ENCODE peak calls at places on chromosomes 4 and X, in seven cellular contexts. K is tibial artery, Y is psoas muscle, S is colonic mucosa, W is fibroblast of lung, P is PC-3, U is cardiac muscle cell. Z is an unnamed sample. For H3K4me1, the result is how much of the 10 kb centered on the place peaks cover.

GRCh38 chr4:105196523-105197145 is 50.0 kb downstream of the TET2 start:
- DNase-seq in U (peak), S (no peak), W (peak), K (no peak), Y (no peak), P (peak), Z (no peak)

GRCh38 chrX:56618250-56618649 is 54.8 kb downstream of the UBQLN2 start:
- DNase-seq in W (no peak), K (no peak), P (no peak), U (no peak), S (no peak), Y (no peak), Z (no peak)

GRCh38 chr4:114226968-114227760 is 247.7 kb upstream of the ARSJ start:
- DNase-seq in Y (no peak), K (no peak), U (no peak), W (peak), S (no peak), P (no peak), Z (no peak)

GRCh38 chr4:23169598-23170311 is 477.0 kb downstream of the GBA3 start:
- DNase-seq in W (no peak), U (no peak), S (no peak), K (no peak), P (no peak), Y (no peak), Z (no peak)

GRCh38 chr4:176896211-176896610 is 103.5 kb upstream of the VEGFC start:
- DNase-seq in P (peak), K (no peak), U (no peak), Y (no peak), W (no peak), S (no peak), Z (no peak)

GRCh38 chrX:115029869-115030564 is 12.6 kb upstream of the IL13RA2 start:
- DNase-seq in U (no peak), S (no peak), P (no peak), K (no peak), W (peak), Y (no peak), Z (no peak)

GRCh38 chrX:129755779-129756650 is 17.2 kb downstream of the XPNPEP2 start:
- DNase-seq in Y (no peak), P (no peak), K (no peak), W (no peak), U (no peak), S (no peak), Z (no peak)

GRCh38 chrX:15087747-15088146 is 182.1 kb downstream of the ASB9 start:
- DNase-seq in U (no peak), W (no peak), Y (no peak), K (no peak), S (no peak), P (no peak), Z (no peak)

GRCh38 chrX:29661290-29661689 is 554.1 kb upstream of the MAGEB2 start:
- DNase-seq in K (no peak), Y (no peak), S (no peak), W (peak), P (peak), U (no peak), Z (no peak)

GRCh38 chrX:110665636-110666035 is 130.0 kb downstream of the CHRDL1 start:
- DNase-seq in W (peak), S (peak), K (peak), Y (peak), P (peak), U (peak), Z (no peak)

GRCh38 chr4:183356173-183356825 is 34.1 kb upstream of the CLDN24 start:
- DNase-seq in P (no peak), W (no peak), S (no peak), U (no peak), K (no peak), Y (no peak), Z (no peak)

GRCh38 chrX:65697915-65698796 is 30.7 kb downstream of the MSN start:
- DNase-seq in W (peak), S (peak), Y (peak), U (no peak), P (no peak), K (peak), Z (no peak)

GRCh38 chr4:91092398-91092955 is 965.3 kb downstream of the CCSER1 start:
- DNase-seq in K (no peak), S (no peak), U (no peak), Y (no peak), W (no peak), P (peak), Z (no peak)

GRCh38 chr4:183503497-183504063 is 1.3 kb upstream of the ING2 start:
- DNase-seq in P (peak), Y (no peak), K (no peak), S (no peak), W (no peak), U (no peak), Z (no peak)

GRCh38 chr4:102616661-102617060 is 115.5 kb downstream of the NFKB1 start:
- DNase-seq in U (no peak), K (no peak), Y (no peak), P (no peak), S (no peak), W (no peak), Z (no peak)
- H3K4me1 ChIP-seq in U (under half), K (under half), Y (under half), P (under half), S (under half), W (under half), Z (under half)

DNA sequence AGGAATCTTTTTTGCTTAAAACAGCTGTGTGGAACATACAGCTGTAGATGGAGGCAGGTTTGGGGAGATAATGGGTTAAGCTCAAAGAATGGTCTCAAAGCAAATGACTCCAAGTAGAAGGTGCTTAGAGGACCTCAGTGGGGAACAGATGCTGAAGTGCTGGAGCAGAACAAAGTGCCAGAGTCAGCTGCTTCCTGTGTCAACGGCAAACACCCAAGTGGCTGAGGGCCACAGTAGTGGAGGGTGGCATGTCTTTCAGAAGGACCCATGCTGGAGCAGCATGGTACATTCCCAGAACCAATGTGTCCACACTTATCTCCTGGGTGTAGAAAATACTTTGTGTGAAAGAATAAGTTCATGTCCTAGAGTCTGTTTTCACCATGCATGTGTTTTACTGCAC is 197.5 kb downstream of the CCNG2 start:
- DNase-seq in S (no peak), K (no peak), W (no peak), Y (no peak), P (no peak), U (no peak), Z (no peak)
- H3K4me1 ChIP-seq in S (under half), K (under half), W (under half), Y (under half), P (under half), U (under half), Z (under half)

DNA sequence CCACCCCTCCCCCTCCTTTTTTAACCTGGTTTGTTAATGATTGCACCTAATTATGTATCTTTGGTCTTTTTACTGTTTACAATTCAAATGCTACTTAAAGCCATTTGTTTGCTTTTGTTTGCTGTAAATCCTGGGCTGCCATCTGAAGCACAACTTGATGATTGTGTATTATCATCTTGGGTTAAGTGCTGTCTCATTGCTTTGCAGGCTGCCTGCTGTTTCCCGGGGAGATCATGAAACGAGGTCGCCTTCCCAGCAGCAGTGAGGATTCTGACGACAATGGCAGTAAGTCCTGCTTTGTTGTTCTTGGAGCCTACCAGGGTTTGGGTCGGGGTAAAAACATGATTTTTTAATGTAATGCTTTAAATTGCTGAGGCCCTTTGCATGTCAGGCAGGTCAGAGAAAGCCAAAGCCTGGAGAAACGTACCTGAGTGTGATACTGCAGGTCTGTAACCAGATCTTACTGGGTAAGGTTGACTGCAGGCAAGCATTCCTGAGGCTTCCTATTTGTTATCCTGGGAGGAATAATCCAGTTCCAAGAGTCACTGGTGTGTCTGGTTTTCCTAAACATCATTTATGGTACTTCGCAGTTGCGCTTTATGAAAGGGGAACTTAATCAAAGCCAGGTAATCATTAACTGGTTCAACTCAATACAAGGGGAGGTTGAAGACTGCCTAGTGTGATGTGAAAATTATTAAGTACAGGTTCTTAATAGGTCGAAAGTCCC is 22.2 kb downstream of the JADE1 start:
- DNase-seq in P (no peak), Y (no peak), S (no peak), U (no peak), W (peak), K (no peak), Z (no peak)
- H3K4me1 ChIP-seq in P (under half), Y (half or more), S (under half), U (under half), W (under half), K (under half), Z (under half)

DNA sequence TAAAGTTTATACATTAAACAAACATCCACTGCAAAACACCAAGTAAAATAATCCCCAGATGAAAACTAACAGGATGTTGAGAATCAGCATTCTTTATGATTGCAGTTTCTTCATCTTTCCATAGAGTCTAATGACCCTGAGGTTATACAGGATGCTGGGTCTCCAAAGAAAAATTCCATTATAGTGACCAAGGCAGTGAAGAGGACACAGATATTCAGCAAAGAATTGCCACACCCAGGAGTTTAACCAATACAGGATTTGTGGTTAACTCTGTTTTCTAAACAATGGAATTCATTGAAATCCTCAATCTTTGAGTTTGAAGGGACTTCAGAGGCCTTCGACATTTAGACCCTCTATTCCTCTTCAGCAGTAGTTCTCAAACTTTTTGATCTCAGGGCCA is 76.2 kb upstream of the ESX1 start:
- DNase-seq in P (peak), Y (no peak), S (no peak), W (peak), U (no peak), K (no peak), Z (no peak)
- H3K4me1 ChIP-seq in P (half or more), Y (under half), S (under half), W (under half), U (under half), K (under half), Z (under half)